ENCODE peak calls at places on chromosome 20, in six cellular contexts. U is aorta, Z is brain microvascular endothelial cell, X is B cell, R is WTC11, G is Peyer's patch. N is an unnamed sample.

GRCh38 chr20:38726849-38727601 is 2.7 kb downstream of the SLC32A1 start:
- DNase-seq in U (no peak), Z (no peak), X (peak), R (peak), G (no peak), N (no peak)

GRCh38 chr20:36919715-36920333 is 31.7 kb downstream of the SAMHD1 start:
- DNase-seq in U (no peak), Z (peak), X (peak), R (no peak), G (no peak), N (no peak)

GRCh38 chr20:37430778-37431460 is 85.0 kb downstream of the SRC start:
- DNase-seq in U (no peak), Z (no peak), X (no peak), R (no peak), G (no peak), N (no peak)

GRCh38 chr20:38692436-38693411 is 31.6 kb upstream of the SLC32A1 start:
- DNase-seq in U (peak), Z (peak), X (no peak), R (peak), G (no peak), N (no peak)

GRCh38 chr20:51434556-51435256 is 107.8 kb downstream of the NFATC2 start:
- DNase-seq in U (no peak), Z (peak), X (no peak), R (no peak), G (no peak), N (no peak)

GRCh38 chr20:57620274-57620990 is at the start of gene ZBP1:
- DNase-seq in U (peak), Z (no peak), X (peak), R (no peak), G (peak), N (peak)

GRCh38 chr20:48194578-48194977 is 409.3 kb upstream of the SULF2 start:
- DNase-seq in U (peak), Z (no peak), X (no peak), R (no peak), G (no peak), N (no peak)

GRCh38 chr20:1319051-1319450 is 9.9 kb downstream of the SDCBP2 start:
- DNase-seq in U (peak), Z (no peak), X (no peak), R (no peak), G (no peak), N (no peak)

GRCh38 chr20:45963059-45964011 is 8.7 kb downstream of the ZNF335 start:
- DNase-seq in U (peak), Z (peak), X (peak), R (no peak), G (no peak), N (no peak)

GRCh38 chr20:38149880-38150594 is 15.0 kb downstream of the TGM2 start:
- DNase-seq in U (peak), Z (no peak), X (no peak), R (no peak), G (no peak), N (no peak)

GRCh38 chr20:44909872-44910689 is at the start of gene PABPC1L:
- DNase-seq in U (peak), Z (peak), X (peak), R (peak), G (peak), N (peak)

GRCh38 chr20:1997483-1998192 is 3.8 kb upstream of the PDYN start:
- DNase-seq in U (no peak), Z (no peak), X (no peak), R (no peak), G (no peak), N (no peak)

GRCh38 chr20:24609757-24610156 is 140.3 kb downstream of the SYNDIG1 start:
- DNase-seq in U (no peak), Z (no peak), X (no peak), R (no peak), G (no peak), N (no peak)

GRCh38 chr20:35467339-35468224 is 12.2 kb downstream of the CEP250 start:
- DNase-seq in U (no peak), Z (peak), X (no peak), R (no peak), G (no peak), N (no peak)

GRCh38 chr20:48648482-48649051 is 179.2 kb downstream of the PREX1 start:
- DNase-seq in U (no peak), Z (no peak), X (no peak), R (no peak), G (no peak), N (no peak)

GRCh38 chr20:37961016-37961415 is 58.1 kb downstream of the VSTM2L start:
- DNase-seq in U (no peak), Z (no peak), X (no peak), R (no peak), G (no peak), N (no peak)

GRCh38 chr20:52268184-52268583 is 76.6 kb upstream of the ZFP64 start:
- DNase-seq in U (no peak), Z (no peak), X (no peak), R (no peak), G (no peak), N (no peak)

GRCh38 chr20:33209789-33210188 is 7.4 kb upstream of the BPIFA3 start:
- DNase-seq in U (peak), Z (peak), X (no peak), R (peak), G (peak), N (peak)

GRCh38 chr20:40464731-40465208 is 224.3 kb downstream of the MAFB start:
- DNase-seq in U (no peak), Z (no peak), X (no peak), R (no peak), G (no peak), N (no peak)

GRCh38 chr20:61605862-61606557 is 353.9 kb downstream of the CDH4 start:
- DNase-seq in U (no peak), Z (no peak), X (no peak), R (no peak), G (no peak), N (no peak)

GRCh38 chr20:15673206-15673605 is 900.0 kb downstream of the KIF16B start:
- DNase-seq in U (no peak), Z (peak), X (no peak), R (no peak), G (no peak), N (no peak)

GRCh38 chr20:37243937-37244571 is 17.6 kb downstream of the GHRH start:
- DNase-seq in U (peak), Z (no peak), X (no peak), R (no peak), G (no peak), N (peak)

GRCh38 chr20:44572551-44573500 is 9.6 kb upstream of the PKIG start:
- DNase-seq in U (no peak), Z (peak), X (no peak), R (no peak), G (no peak), N (no peak)

GRCh38 chr20:48406462-48407235 is 421.1 kb downstream of the PREX1 start:
- DNase-seq in U (no peak), Z (no peak), X (no peak), R (no peak), G (no peak), N (no peak)

GRCh38 chr20:54207743-54208491 is at the start of gene PFDN4:
- DNase-seq in U (peak), Z (peak), X (peak), R (peak), G (peak), N (peak)

N was measured in ureter.